ENCODE peak calls at places on chromosomes 6 and 20, in seven cellular contexts. G, U, E, D, T, A and I are unnamed samples.

GRCh38 chr20:35320396-35321126 is 28.3 kb upstream of the FAM83C start:
- DNase-seq in G (no peak), U (peak; percentile 97), E (no peak), D (no peak), T (no peak), A (peak; percentile 42), I (no peak)

GRCh38 chr20:63150911-63151531 is 64.9 kb downstream of the YTHDF1 start:
- DNase-seq in G (no peak), U (no peak), E (no peak), D (no peak), T (no peak), A (no peak), I (no peak)

GRCh38 chr6:148559848-148560433 is 186.9 kb upstream of the UST start:
- DNase-seq in G (peak; percentile 78), U (peak; percentile 54), E (peak; percentile 63), D (peak; percentile 95), T (peak; percentile 35), A (peak; percentile 59), I (peak; percentile 77)

GRCh38 chr20:63738687-63739128 is 868 bp upstream of the SLC2A4RG start:
- DNase-seq in G (peak; percentile 79), U (peak; percentile 16), E (peak; percentile 33), D (peak; percentile 40), T (no peak), A (peak; percentile 82), I (peak; percentile 83)

GRCh38 chr20:2729791-2730190 is 37.2 kb downstream of the EBF4 start:
- DNase-seq in G (no peak), U (peak; percentile 43), E (no peak), D (no peak), T (no peak), A (no peak), I (no peak)

GRCh38 chr6:42511803-42512422 is 51.9 kb upstream of the UBR2 start:
- DNase-seq in G (no peak), U (peak; percentile 77), E (no peak), D (no peak), T (no peak), A (no peak), I (no peak)

GRCh38 chr20:43751167-43752050 is 24.6 kb upstream of the GTSF1L start:
- DNase-seq in G (no peak), U (peak; percentile 93), E (no peak), D (no peak), T (no peak), A (no peak), I (no peak)

GRCh38 chr6:34656378-34657036 is 40.1 kb downstream of the ILRUN start:
- DNase-seq in G (no peak), U (peak; percentile 74), E (peak; percentile 23), D (peak; percentile 100), T (peak; percentile 100), A (no peak), I (peak; percentile 72)

GRCh38 chr6:56708810-56709597 is 66.3 kb upstream of the DST start:
- DNase-seq in G (no peak), U (peak; percentile 79), E (no peak), D (peak; percentile 68), T (peak; percentile 62), A (peak; percentile 51), I (no peak)

GRCh38 chr6:43942011-43942442 is 172.0 kb downstream of the VEGFA start:
- DNase-seq in G (peak; percentile 25), U (no peak), E (no peak), D (peak; percentile 8), T (no peak), A (peak; percentile 75), I (peak; percentile 30)

GRCh38 chr6:15062311-15063252 is 183.3 kb upstream of the JARID2 start:
- DNase-seq in G (no peak), U (peak; percentile 99), E (no peak), D (no peak), T (no peak), A (no peak), I (no peak)

GRCh38 chr20:51156041-51156795 is 133.3 kb upstream of the KCNG1 start:
- DNase-seq in G (no peak), U (peak; percentile 17), E (no peak), D (peak; percentile 76), T (no peak), A (peak; percentile 68), I (no peak)

GRCh38 chr6:131755597-131755996 is 44.8 kb upstream of the CTAGE9 start:
- DNase-seq in G (no peak), U (peak; percentile 99), E (no peak), D (no peak), T (no peak), A (no peak), I (no peak)

GRCh38 chr20:57977588-57977987 is 250.9 kb downstream of the ANKRD60 start:
- DNase-seq in G (no peak), U (no peak), E (no peak), D (no peak), T (no peak), A (no peak), I (no peak)

GRCh38 chr6:154907293-154907692 is 87.8 kb upstream of the TIAM2 start:
- DNase-seq in G (no peak), U (peak; percentile 58), E (no peak), D (no peak), T (no peak), A (no peak), I (no peak)

GRCh38 chr6:127484207-127484858 is 25.1 kb upstream of the KIAA0408 start:
- DNase-seq in G (no peak), U (peak; percentile 80), E (no peak), D (no peak), T (no peak), A (no peak), I (no peak)

GRCh38 chr6:140494321-140495085 is 1120.1 kb upstream of the CITED2 start:
- DNase-seq in G (no peak), U (peak; percentile 16), E (no peak), D (no peak), T (no peak), A (no peak), I (no peak)

GRCh38 chr20:57440678-57441509 is 49.7 kb downstream of the RBM38 start:
- DNase-seq in G (peak; percentile 53), U (peak; percentile 46), E (no peak), D (no peak), T (no peak), A (peak; percentile 52), I (no peak)